ENCODE peak calls at places on chromosomes 12 and 14, in ten cellular contexts. L is OCI-LY7, R is stomach, E is endothelial cell, O is breast epithelium, U is neural crest cell, G is AG09309, K is cardiac fibroblast, P is progenitor cell of endocrine pancreas, J is IMR-90. I is an unnamed sample.

GRCh38 chr12:93447555-93448265 is 6.0 kb upstream of the UBE2N start:
- DNase-seq in L (no peak), R (no peak), E (no peak), O (no peak), U (no peak), G (no peak), K (no peak), P (no peak), J (no peak), I (no peak)

GRCh38 chr12:30999723-31000122 is 73.2 kb downstream of the TSPAN11 start:
- DNase-seq in L (no peak), R (no peak), E (no peak), O (no peak), U (no peak), G (no peak), K (no peak), P (no peak), J (no peak), I (no peak)

GRCh38 chr12:9940370-9940769 is 8.2 kb upstream of the CLEC2A start:
- DNase-seq in L (peak), R (no peak), E (no peak), O (no peak), U (no peak), G (no peak), K (peak), P (no peak), J (peak), I (no peak)

GRCh38 chr14:61462566-61463195 is 141.3 kb downstream of the PRKCH start:
- DNase-seq in L (no peak), R (no peak), E (no peak), O (no peak), U (no peak), G (no peak), K (peak), P (no peak), J (peak), I (no peak)

GRCh38 chr12:74105434-74105833 is 432.2 kb upstream of the ATXN7L3B start:
- DNase-seq in L (no peak), R (no peak), E (no peak), O (no peak), U (no peak), G (no peak), K (no peak), P (no peak), J (no peak), I (no peak)

GRCh38 chr12:121711925-121712461 is 559 bp upstream of the TMEM120B start:
- DNase-seq in L (peak), R (peak), E (no peak), O (no peak), U (no peak), G (no peak), K (peak), P (no peak), J (no peak), I (no peak)

GRCh38 chr12:46661161-46661845 is 164.5 kb downstream of the SLC38A4 start:
- DNase-seq in L (peak), R (no peak), E (peak), O (no peak), U (no peak), G (peak), K (peak), P (no peak), J (peak), I (no peak)

GRCh38 chr14:55556929-55557623 is 22.9 kb upstream of the KTN1 start:
- DNase-seq in L (no peak), R (peak), E (no peak), O (peak), U (no peak), G (peak), K (peak), P (no peak), J (peak), I (no peak)

GRCh38 chr14:35257809-35258208 is 34.4 kb upstream of the PSMA6 start:
- DNase-seq in L (no peak), R (no peak), E (no peak), O (no peak), U (no peak), G (peak), K (peak), P (no peak), J (peak), I (no peak)

GRCh38 chr14:89681086-89682018 is 264.3 kb upstream of the FOXN3 start:
- DNase-seq in L (peak), R (no peak), E (no peak), O (no peak), U (no peak), G (no peak), K (no peak), P (no peak), J (no peak), I (no peak)

GRCh38 chr14:37698840-37699777 is 103.7 kb downstream of the TTC6 start:
- DNase-seq in L (no peak), R (no peak), E (no peak), O (no peak), U (no peak), G (no peak), K (no peak), P (no peak), J (no peak), I (no peak)

GRCh38 chr14:51004801-51005526 is 60.7 kb upstream of the PYGL start:
- DNase-seq in L (no peak), R (no peak), E (no peak), O (no peak), U (no peak), G (no peak), K (peak), P (no peak), J (peak), I (no peak)

GRCh38 chr12:52628841-52629240 is 10.5 kb upstream of the KRT73 start:
- DNase-seq in L (no peak), R (no peak), E (no peak), O (no peak), U (no peak), G (no peak), K (no peak), P (no peak), J (no peak), I (no peak)

GRCh38 chr12:65728913-65729793 is 95.1 kb upstream of the HMGA2 start:
- DNase-seq in L (no peak), R (no peak), E (peak), O (no peak), U (peak), G (no peak), K (peak), P (peak), J (peak), I (no peak)

GRCh38 chr14:105087308-105087962 is 22.2 kb upstream of the GPR132 start:
- DNase-seq in L (no peak), R (peak), E (no peak), O (peak), U (no peak), G (no peak), K (peak), P (no peak), J (peak), I (no peak)

GRCh38 chr12:50589650-50590435 is 85.1 kb downstream of the DIP2B start:
- DNase-seq in L (no peak), R (no peak), E (no peak), O (no peak), U (no peak), G (peak), K (peak), P (no peak), J (peak), I (no peak)

GRCh38 chr12:131348226-131349010 is 362.5 kb upstream of the SFSWAP start:
- DNase-seq in L (no peak), R (no peak), E (no peak), O (no peak), U (no peak), G (no peak), K (no peak), P (no peak), J (no peak), I (peak)

GRCh38 chr14:20501346-20501745 is 4.0 kb upstream of the RNASE10 start:
- DNase-seq in L (no peak), R (no peak), E (no peak), O (no peak), U (no peak), G (no peak), K (peak), P (no peak), J (peak), I (no peak)

GRCh38 chr14:65153101-65153500 is 50.8 kb upstream of the MAX start:
- DNase-seq in L (no peak), R (no peak), E (no peak), O (no peak), U (no peak), G (no peak), K (no peak), P (no peak), J (no peak), I (no peak)

GRCh38 chr12:86914716-86915115 is 658.5 kb upstream of the MGAT4C start:
- DNase-seq in L (no peak), R (no peak), E (peak), O (no peak), U (peak), G (no peak), K (peak), P (no peak), J (peak), I (no peak)

DNA sequence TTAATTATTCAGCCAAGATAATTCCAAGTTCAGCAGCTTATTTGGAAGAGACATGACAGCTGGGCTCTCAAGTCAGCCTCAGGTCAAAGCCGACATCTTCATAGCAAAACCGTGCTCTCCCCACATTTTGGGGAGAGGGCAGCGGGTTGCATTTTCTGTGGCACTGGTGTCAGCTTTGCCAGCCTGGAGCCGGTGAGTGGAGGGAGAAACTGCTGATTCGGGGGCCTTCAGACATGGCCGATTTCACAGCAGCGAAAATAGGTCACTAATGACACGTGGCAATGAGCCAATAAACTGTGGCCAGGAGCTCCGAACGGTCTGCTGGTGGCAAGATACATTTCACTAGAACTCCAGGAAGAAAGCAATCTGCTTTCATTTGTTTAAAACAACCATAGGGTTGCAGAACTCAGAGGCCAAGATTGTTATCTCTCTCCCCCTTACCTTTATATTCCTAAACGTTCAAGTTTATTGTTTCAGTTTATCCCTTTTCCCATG is 173.2 kb downstream of the CAND1 start:
- DNase-seq in L (no peak), R (no peak), E (no peak), O (no peak), U (no peak), G (no peak), K (no peak), P (no peak), J (no peak), I (no peak)
- TF ChIP-seq CTCF in L (no peak), R (no peak), E (no peak), O (no peak), U (no peak), G (no peak), K (no peak), P (no peak), J (no peak), I (no peak)

GRCh38 chr14:99188721-99189120 is 83.3 kb downstream of the BCL11B start:
- DNase-seq in L (no peak), R (no peak), E (peak), O (no peak), U (no peak), G (no peak), K (no peak), P (no peak), J (no peak), I (no peak)
- TF ChIP-seq CTCF in L (peak), R (no peak), E (peak), O (no peak), U (no peak), G (no peak), K (no peak), P (peak), J (no peak), I (peak)

GRCh38 chr12:109719123-109720022 is 5.7 kb downstream of the FAM222A start:
- DNase-seq in L (no peak), R (no peak), E (peak), O (no peak), U (peak), G (no peak), K (no peak), P (no peak), J (peak), I (no peak)
- TF ChIP-seq CTCF in L (peak), R (no peak), E (no peak), O (no peak), U (peak), G (peak), K (peak), P (peak), J (peak), I (peak)

GRCh38 chr14:82854131-82854530 is 1320.5 kb upstream of the SEL1L start:
- DNase-seq in L (no peak), R (no peak), E (no peak), O (no peak), U (no peak), G (no peak), K (no peak), P (no peak), J (no peak), I (no peak)
- TF ChIP-seq CTCF in L (no peak), R (no peak), E (no peak), O (no peak), U (no peak), G (no peak), K (no peak), P (peak), J (no peak), I (no peak)

GRCh38 chr12:41269056-41269455 is 80.9 kb downstream of the PDZRN4 start:
- DNase-seq in L (no peak), R (no peak), E (no peak), O (no peak), U (no peak), G (no peak), K (no peak), P (no peak), J (no peak), I (no peak)

GRCh38 chr12:41264281-41264680 is 76.2 kb downstream of the PDZRN4 start:
- DNase-seq in L (peak), R (no peak), E (no peak), O (no peak), U (no peak), G (no peak), K (peak), P (no peak), J (no peak), I (no peak)
- TF ChIP-seq CTCF in L (peak), R (no peak), E (peak), O (no peak), U (peak), G (no peak), K (no peak), P (peak), J (peak), I (peak)

DNA sequence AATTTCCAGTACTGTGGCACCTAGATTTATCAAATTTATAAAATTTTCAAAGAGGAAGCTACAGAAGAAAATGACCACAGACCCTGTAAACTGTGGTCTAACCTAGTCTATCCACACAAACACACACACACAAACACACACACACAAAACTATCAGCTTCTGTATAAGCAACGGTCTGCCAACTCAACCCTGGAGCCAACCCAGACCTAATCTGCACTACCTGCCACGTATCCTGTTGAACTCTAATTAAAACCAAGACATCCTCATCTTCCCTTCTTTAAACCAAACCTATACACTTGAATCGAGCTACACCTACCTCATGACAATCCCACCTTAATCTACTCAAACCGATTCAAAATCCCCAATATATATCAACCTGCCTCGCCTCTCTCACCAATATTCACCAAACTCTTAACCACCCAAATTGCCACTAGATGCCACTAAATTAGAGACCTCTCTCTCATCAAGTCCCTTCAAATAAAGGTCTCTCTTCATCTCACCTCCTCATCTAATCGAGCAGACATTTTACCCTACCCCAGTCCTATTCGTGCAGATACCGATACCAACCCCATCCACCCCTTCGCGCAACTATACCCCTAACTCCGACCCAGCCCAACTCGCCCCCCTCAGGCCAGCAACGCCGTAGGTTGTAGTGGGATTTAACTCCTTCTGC is 807 bp downstream of the ACIN1 start:
- DNase-seq in L (peak), R (no peak), E (peak), O (no peak), U (no peak), G (no peak), K (no peak), P (no peak), J (no peak), I (peak)
- TF ChIP-seq CTCF in L (peak), R (no peak), E (no peak), O (no peak), U (peak), G (peak), K (peak), P (peak), J (peak), I (no peak)

GRCh38 chr14:82366803-82367202 is 833.1 kb upstream of the SEL1L start:
- DNase-seq in L (no peak), R (no peak), E (no peak), O (no peak), U (no peak), G (no peak), K (no peak), P (no peak), J (no peak), I (no peak)
- TF ChIP-seq CTCF in L (no peak), R (no peak), E (no peak), O (no peak), U (no peak), G (no peak), K (no peak), P (no peak), J (no peak), I (no peak)

GRCh38 chr12:12334710-12335040 is 15.4 kb downstream of the MANSC1 start:
- DNase-seq in L (no peak), R (peak), E (no peak), O (no peak), U (no peak), G (no peak), K (no peak), P (no peak), J (no peak), I (no peak)

GRCh38 chr12:12333980-12334709 is 15.9 kb downstream of the MANSC1 start:
- DNase-seq in L (peak), R (peak), E (peak), O (no peak), U (peak), G (no peak), K (peak), P (peak), J (peak), I (no peak)

GRCh38 chr12:12336511-12336910 is 13.5 kb downstream of the MANSC1 start:
- DNase-seq in L (no peak), R (no peak), E (no peak), O (no peak), U (no peak), G (no peak), K (no peak), P (no peak), J (no peak), I (no peak)

GRCh38 chr12:12336049-12336411 is 14.0 kb downstream of the MANSC1 start:
- DNase-seq in L (no peak), R (peak), E (no peak), O (no peak), U (no peak), G (no peak), K (peak), P (no peak), J (no peak), I (no peak)

DNA sequence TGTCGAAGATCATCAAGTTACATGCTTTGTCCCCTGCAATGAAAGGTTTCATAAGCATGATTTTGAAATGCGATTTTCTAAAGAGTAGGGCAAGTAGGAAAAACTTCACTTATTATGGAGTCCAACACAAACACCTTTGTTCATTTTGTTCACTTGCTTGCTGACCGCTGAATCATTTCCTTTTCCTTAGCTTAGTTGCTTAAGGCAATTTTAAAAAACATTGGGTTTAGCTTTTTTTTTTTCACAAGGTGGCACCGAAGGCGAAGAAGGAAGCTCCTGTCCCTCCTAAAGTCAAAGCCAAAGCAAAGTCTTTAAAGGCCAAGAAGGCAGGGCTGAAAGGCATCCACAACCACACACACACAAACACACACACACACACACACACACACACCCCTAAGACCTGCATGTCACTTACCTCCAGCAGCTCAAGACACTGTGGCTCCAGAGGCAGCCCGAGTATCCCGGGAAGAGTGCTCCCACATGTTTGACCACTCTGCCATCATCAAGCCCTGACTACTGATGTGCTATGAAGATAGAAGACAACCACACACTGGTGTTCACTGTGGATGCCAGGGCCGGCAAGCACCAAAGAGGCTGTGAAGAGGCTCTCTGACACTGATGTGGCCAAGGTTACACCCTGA is 11.4 kb downstream of the MANSC1 start:
- DNase-seq in L (no peak), R (no peak), E (no peak), O (no peak), U (no peak), G (no peak), K (peak), P (no peak), J (peak), I (no peak)
- TF ChIP-seq CTCF in L (no peak), R (no peak), E (no peak), O (no peak), U (no peak), G (no peak), K (no peak), P (no peak), J (no peak), I (no peak)

I was measured in dorsolateral prefrontal cortex.